ENCODE peak calls at places on chromosomes 6 and 20, in seven cellular contexts. X is body of pancreas, U is IMR-90, I is AG04450, D is B cell, N is hepatocyte, A is transverse colon. L is an unnamed sample.

GRCh38 chr6:42764883-42765653 is 16.8 kb upstream of the BICRAL start:
- DNase-seq in X (no peak), U (no peak), I (no peak), D (no peak), N (no peak), A (peak; percentile 26), L (no peak)

GRCh38 chr20:58567437-58567836 is 52.2 kb upstream of the APCDD1L start:
- DNase-seq in X (no peak), U (no peak), I (no peak), D (no peak), N (no peak), A (no peak), L (no peak)

GRCh38 chr20:58503668-58504067 is 11.5 kb downstream of the APCDD1L start:
- DNase-seq in X (no peak), U (no peak), I (no peak), D (no peak), N (no peak), A (no peak), L (no peak)

GRCh38 chr6:7919871-7920270 is 9.3 kb upstream of the TXNDC5 start:
- DNase-seq in X (no peak), U (no peak), I (no peak), D (no peak), N (peak; percentile 72), A (no peak), L (no peak)

GRCh38 chr6:156776841-156777576 is at the start of gene ARID1B:
- DNase-seq in X (peak; percentile 82), U (peak; percentile 83), I (peak; percentile 45), D (peak; percentile 95), N (peak; percentile 88), A (peak; percentile 88), L (peak; percentile 90)

GRCh38 chr6:16041327-16041726 is 87.6 kb upstream of the MYLIP start:
- DNase-seq in X (no peak), U (no peak), I (no peak), D (no peak), N (no peak), A (no peak), L (no peak)

GRCh38 chr6:19613678-19614077 is 223.5 kb upstream of the ID4 start:
- DNase-seq in X (no peak), U (no peak), I (no peak), D (no peak), N (no peak), A (no peak), L (no peak)

GRCh38 chr20:63409066-63409833 is 48.1 kb upstream of the CHRNA4 start:
- DNase-seq in X (no peak), U (no peak), I (no peak), D (no peak), N (no peak), A (no peak), L (no peak)

GRCh38 chr6:35370124-35370741 is 27.9 kb downstream of the PPARD start:
- DNase-seq in X (peak; percentile 19), U (peak; percentile 95), I (peak; percentile 46), D (peak; percentile 63), N (peak; percentile 50), A (peak; percentile 50), L (no peak)

DNA sequence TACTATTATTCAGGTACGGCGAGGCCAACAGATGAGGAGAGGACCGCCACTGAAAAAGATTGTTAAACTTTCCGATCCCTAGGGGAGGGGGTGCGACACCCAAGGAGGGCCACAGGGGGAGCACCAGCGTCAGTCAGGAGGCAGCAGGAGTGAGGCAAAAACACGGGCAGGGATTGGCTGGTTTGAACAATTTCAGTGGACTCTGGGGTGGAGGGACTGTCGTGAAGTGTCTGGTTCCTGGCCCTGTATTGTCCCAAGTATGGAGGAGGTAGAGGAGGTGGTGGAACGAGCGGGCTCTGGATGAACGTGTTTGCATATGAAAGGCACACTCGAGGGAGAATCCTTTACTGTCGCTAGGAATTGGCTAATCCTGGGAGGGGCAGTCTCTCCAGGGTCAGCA is 32.5 kb upstream of the MCUR1 start:
- DNase-seq in X (no peak), U (no peak), I (no peak), D (no peak), N (no peak), A (no peak), L (no peak)
- TF ChIP-seq CTCF in X (no peak), U (no peak), I (peak; percentile 25), D (no peak), N (no peak), A (no peak), L (no peak)

DNA sequence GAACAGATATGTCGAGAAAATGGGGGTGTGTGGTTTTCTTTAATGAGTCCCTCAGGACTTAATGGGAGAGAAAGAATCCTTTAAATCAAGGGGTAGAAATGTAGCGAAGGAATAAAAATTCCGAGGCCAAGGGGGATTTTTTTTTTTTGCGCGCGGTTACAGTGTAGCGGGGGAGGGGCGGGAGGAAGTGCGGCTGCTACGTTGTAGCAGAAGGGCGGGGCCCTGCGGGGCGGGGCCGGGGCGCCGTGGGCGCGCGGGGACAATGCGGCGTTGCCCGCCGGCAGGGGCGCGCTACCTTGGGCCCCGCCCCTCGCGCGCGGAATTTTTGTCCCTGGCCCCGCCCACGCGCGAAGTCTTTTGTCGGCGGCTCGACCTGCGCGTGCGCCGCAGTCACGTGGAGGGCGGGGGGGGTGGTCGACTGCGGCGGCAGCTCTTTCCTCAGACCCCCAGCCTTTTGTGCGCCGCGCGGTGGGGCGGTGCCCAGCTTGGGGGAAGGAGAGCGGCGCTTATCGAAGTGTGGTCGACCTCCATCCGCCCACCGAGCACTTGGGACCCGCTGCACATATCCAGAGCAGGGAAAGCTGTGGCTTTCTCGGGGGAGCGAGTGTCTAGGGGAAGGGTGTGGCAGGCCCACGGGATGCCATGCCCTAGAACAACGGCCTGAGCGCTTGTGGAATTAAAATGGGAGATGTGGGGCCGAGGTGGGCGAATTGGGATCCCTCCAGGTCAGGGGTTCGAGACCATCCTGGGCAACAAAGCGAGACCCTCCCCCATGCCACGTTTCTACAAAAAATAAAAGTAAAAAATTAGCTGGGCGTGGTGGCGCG is 1.3 kb downstream of the TUBB start:
- DNase-seq in X (peak; percentile 91), U (peak; percentile 87), I (peak; percentile 78), D (peak; percentile 90), N (peak; percentile 98), A (peak; percentile 94), L (peak; percentile 94)
- TF ChIP-seq CTCF in X (peak; percentile 41), U (peak; percentile 54), I (peak; percentile 25), D (peak; percentile 25), N (peak; percentile 39), A (peak; percentile 47), L (peak; percentile 32)

DNA sequence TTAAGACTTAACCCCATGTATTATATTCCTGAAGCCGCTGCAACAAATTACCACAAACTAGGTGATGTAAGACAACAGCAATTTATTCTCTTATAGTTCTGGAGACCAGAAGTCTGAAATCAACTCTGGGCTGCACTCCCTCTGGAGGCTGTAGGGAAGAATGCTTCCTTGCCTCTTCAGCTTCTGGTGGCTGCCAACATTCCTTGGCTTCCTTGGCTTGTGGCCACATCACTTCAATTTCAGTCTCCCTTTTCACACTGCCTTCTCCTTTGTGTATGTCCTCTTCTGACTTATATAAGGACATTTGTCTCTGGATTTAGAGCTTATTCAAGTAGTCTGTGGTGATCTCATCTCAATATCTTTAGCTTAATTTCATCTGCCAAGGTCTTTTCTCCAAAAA is 141.6 kb downstream of the DHX35 start:
- DNase-seq in X (no peak), U (no peak), I (no peak), D (no peak), N (no peak), A (no peak), L (no peak)
- TF ChIP-seq CTCF in X (no peak), U (no peak), I (no peak), D (no peak), N (no peak), A (no peak), L (no peak)

DNA sequence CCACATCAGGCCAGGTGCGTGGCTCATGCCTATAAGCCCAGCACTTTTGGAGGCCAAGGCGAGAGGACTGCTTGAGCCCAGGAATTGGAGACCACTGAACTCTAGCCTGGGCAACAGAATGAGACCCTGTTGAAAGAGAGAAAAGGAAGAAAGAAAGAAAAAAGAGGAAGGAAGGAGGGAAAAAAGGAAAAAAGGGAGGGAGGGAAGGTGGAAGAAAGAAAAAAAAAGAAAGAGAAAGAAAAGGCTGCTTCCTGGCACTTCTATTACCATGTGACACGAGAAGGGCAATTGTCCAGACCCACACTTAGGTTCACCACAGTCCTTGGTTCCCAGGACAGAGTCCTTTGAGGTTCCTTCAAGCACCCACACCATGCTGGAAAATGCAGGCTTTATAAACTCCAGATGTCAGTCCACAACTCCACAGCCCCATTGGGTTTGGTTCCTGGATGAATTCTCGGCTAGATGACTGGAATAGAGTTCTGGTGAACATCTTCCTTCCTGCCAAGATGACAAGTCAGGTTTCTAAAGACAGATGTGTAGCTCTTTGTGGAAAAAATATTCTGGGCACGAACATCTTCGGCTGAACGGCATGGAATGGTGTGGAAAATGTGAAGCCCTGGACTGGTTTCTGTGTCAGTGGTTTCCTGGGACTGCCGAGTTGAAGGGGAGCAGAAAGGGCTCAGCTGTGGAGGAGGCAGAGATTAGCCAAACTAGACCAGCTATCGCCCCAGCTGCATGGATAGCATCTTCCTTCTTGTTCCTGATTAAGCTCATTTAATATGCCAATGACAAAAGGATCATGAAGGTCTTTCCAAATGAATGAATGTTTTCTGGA is 32.5 kb downstream of the NT5E start:
- DNase-seq in X (no peak), U (no peak), I (no peak), D (no peak), N (no peak), A (no peak), L (no peak)
- TF ChIP-seq CTCF in X (no peak), U (no peak), I (no peak), D (no peak), N (no peak), A (no peak), L (no peak)

GRCh38 chr20:18729426-18729825 is 84.2 kb upstream of the SCP2D1 start:
- DNase-seq in X (no peak), U (no peak), I (no peak), D (no peak), N (no peak), A (no peak), L (no peak)
- TF ChIP-seq CTCF in X (no peak), U (no peak), I (no peak), D (no peak), N (no peak), A (no peak), L (no peak)

GRCh38 chr6:72218125-72218524 is 331.8 kb downstream of the RIMS1 start:
- DNase-seq in X (peak; percentile 60), U (peak; percentile 38), I (no peak), D (no peak), N (peak; percentile 64), A (no peak), L (peak; percentile 72)
- TF ChIP-seq CTCF in X (peak; percentile 45), U (peak; percentile 45), I (peak; percentile 65), D (no peak), N (no peak), A (no peak), L (peak; percentile 53)